ENCODE peak calls at places on chromosomes 3 and 15, in seven cellular contexts. E is heart right ventricle, C is AG10803, J is GM23248, I is breast epithelium, Z is neural crest cell, S is RWPE1. Y is an unnamed sample.

GRCh38 chr3:146653978-146654377 is 48.8 kb upstream of the PLSCR5 start:
- DNase-seq in Z (no peak), I (no peak), E (no peak), C (no peak), J (no peak), S (no peak), Y (no peak)

GRCh38 chr15:60673156-60673555 is 194.2 kb upstream of the ICE2 start:
- DNase-seq in E (no peak), I (no peak), C (no peak), Z (no peak), S (no peak), J (no peak), Y (no peak)

GRCh38 chr3:8110966-8111798 is 390.4 kb upstream of the LMCD1 start:
- DNase-seq in E (no peak), S (peak), J (peak), Z (peak), C (peak), I (peak), Y (peak)

GRCh38 chr3:184155644-184156521 is 706 bp downstream of the DVL3 start:
- DNase-seq in S (peak), C (peak), Z (peak), E (peak), I (no peak), J (peak), Y (no peak)

GRCh38 chr3:189132125-189132744 is 39.5 kb upstream of the TPRG1 start:
- DNase-seq in C (peak), S (peak), J (peak), Z (no peak), E (peak), I (peak), Y (peak)

GRCh38 chr3:187739561-187740445 is 5.5 kb downstream of the BCL6 start:
- DNase-seq in J (peak), I (peak), C (peak), Z (peak), S (peak), E (peak), Y (peak)

GRCh38 chr3:176941674-176942073 is 255.6 kb downstream of the TBL1XR1 start:
- DNase-seq in C (peak), J (no peak), S (no peak), I (no peak), E (no peak), Z (no peak), Y (no peak)

GRCh38 chr3:192851821-192852352 is 65.8 kb downstream of the MB21D2 start:
- DNase-seq in S (peak), I (peak), Z (no peak), J (peak), E (peak), C (peak), Y (peak)

Y was measured in RKO.